ENCODE peak calls at places on chromosomes 12 and 14, in six cellular contexts. X is uterus; R is fibroblast of gingiva; W is M059J; F is activated naive CD8-positive, alpha-beta T cell treated with anti-CD3 and anti-CD28 coated beads, Interleukin-2, amount 50 U/mL, for 24 hours; S is stimulated activated CD4-positive, alpha-beta T cell treated with anti-CD3 and anti-CD28 coated beads, Interleukin-4, amount 100 ng/mL, for 24 hours. P is an unnamed sample.

GRCh38 chr14:60665178-60665555 is 15.9 kb upstream of the SIX1 start:
- DNase-seq in X (no peak), R (no peak), W (no peak), F (no peak), S (no peak), P (no peak)

GRCh38 chr12:109847166-109847700 is 14.0 kb upstream of the TRPV4 start:
- DNase-seq in X (no peak), R (no peak), W (no peak), F (no peak), S (no peak), P (no peak)

GRCh38 chr12:116878567-116879508 is 2.4 kb downstream of the HRK start:
- DNase-seq in X (no peak), R (no peak), W (no peak), F (no peak), S (no peak), P (peak; percentile 58)

GRCh38 chr12:54005853-54006699 is 2.7 kb upstream of the HOXC8 start:
- DNase-seq in X (peak; percentile 87), R (peak; percentile 55), W (peak; percentile 78), F (peak; percentile 88), S (peak; percentile 87), P (peak; percentile 70)

GRCh38 chr12:11962795-11963347 is 107.9 kb upstream of the BCL2L14 start:
- DNase-seq in X (no peak), R (no peak), W (no peak), F (no peak), S (no peak), P (no peak)

GRCh38 chr12:7144414-7145120 is 14.4 kb downstream of the CLSTN3 start:
- DNase-seq in X (no peak), R (peak; percentile 27), W (peak; percentile 32), F (no peak), S (no peak), P (peak; percentile 82)

GRCh38 chr12:86663691-86664090 is 407.5 kb upstream of the MGAT4C start:
- DNase-seq in X (no peak), R (no peak), W (peak; percentile 46), F (no peak), S (no peak), P (no peak)

GRCh38 chr14:94313991-94314655 is 9.0 kb downstream of the SERPINA6 start:
- DNase-seq in X (no peak), R (peak; percentile 59), W (peak; percentile 4), F (no peak), S (no peak), P (no peak)